ENCODE peak calls at places on chromosomes 4 and X, in seven cellular contexts. G is suprapubic skin, I is transverse colon, O is SK-N-SH, U is esophagus muscularis mucosa, H is HepG2, L is K562. W is an unnamed sample.

GRCh38 chr4:6270691-6271121 is 1.1 kb downstream of the WFS1 start:
- DNase-seq in G (no peak), I (no peak), O (no peak), U (no peak), H (no peak), L (no peak), W (no peak)

GRCh38 chrX:68937581-68937980 is 108.8 kb downstream of the EFNB1 start:
- DNase-seq in G (no peak), I (no peak), O (no peak), U (no peak), H (no peak), L (no peak), W (no peak)

GRCh38 chr4:114649908-114650307 is 51.3 kb downstream of the UGT8 start:
- DNase-seq in G (no peak), I (no peak), O (no peak), U (no peak), H (no peak), L (no peak), W (no peak)

GRCh38 chr4:77695769-77696168 is 90.1 kb downstream of the CXCL13 start:
- DNase-seq in G (no peak), I (no peak), O (no peak), U (no peak), H (peak), L (no peak), W (no peak)

GRCh38 chr4:46389301-46389761 is 597 bp downstream of the GABRA2 start:
- DNase-seq in G (no peak), I (peak), O (peak), U (no peak), H (peak), L (no peak), W (no peak)

GRCh38 chr4:150108693-150109092 is 30.4 kb downstream of the DCLK2 start:
- DNase-seq in G (no peak), I (no peak), O (peak), U (no peak), H (no peak), L (no peak), W (no peak)

GRCh38 chr4:106494066-106494465 is 125.5 kb upstream of the GIMD1 start:
- DNase-seq in G (no peak), I (no peak), O (no peak), U (no peak), H (no peak), L (no peak), W (no peak)

GRCh38 chr4:38856524-38857337 is at the start of gene TLR6:
- DNase-seq in G (no peak), I (peak), O (peak), U (no peak), H (peak), L (peak), W (peak)

GRCh38 chrX:47273011-47273730 is 40.4 kb downstream of the USP11 start:
- DNase-seq in G (no peak), I (no peak), O (no peak), U (no peak), H (no peak), L (no peak), W (no peak)

GRCh38 chr4:66351761-66352160 is 681.5 kb upstream of the EPHA5 start:
- DNase-seq in G (no peak), I (no peak), O (no peak), U (no peak), H (no peak), L (no peak), W (no peak)

GRCh38 chrX:115952417-115953092 is 218.0 kb upstream of the AGTR2 start:
- DNase-seq in G (no peak), I (no peak), O (peak), U (no peak), H (peak), L (no peak), W (no peak)

DNA sequence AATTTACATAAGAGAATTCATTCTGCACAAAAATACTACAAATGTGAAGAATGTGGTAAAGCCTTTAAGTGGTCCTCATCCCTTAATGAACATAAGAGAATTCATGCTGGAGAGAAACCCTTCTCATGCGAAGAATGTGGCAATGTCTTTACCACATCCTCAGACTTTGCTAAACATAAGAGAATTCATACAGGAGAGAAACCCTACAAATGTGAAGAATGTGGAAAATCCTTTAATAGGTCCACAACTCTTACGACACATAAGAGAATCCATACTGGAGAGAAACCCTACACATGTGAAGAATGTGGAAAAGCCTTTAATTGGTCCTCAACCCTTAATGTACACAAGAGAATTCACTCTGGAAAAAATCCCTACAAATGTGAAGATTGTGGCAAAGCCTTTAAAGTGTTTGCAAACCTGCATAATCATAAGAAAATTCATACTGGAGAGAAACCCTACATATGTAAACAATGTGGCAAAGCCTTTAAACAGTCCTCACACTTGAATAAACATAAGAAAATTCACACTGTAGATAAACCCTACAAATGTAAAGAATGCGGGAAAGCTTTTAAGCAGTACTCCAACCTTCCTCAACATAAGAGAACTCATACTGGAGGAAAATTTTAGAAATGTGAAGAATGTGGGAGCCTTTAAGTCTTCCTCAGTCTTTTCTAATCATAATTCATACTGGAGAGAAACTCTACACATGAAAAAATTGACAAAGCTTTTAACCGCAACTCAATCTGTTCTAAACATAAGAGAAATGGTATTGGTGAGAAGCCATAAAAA is 37.4 kb downstream of the ZNF718 start:
- DNase-seq in G (no peak), I (no peak), O (no peak), U (no peak), H (no peak), L (no peak), W (no peak)
- TF ChIP-seq POLR2AphosphoS5 in G (no peak), I (no peak), O (no peak), U (no peak), H (no peak), L (no peak), W (no peak)

DNA sequence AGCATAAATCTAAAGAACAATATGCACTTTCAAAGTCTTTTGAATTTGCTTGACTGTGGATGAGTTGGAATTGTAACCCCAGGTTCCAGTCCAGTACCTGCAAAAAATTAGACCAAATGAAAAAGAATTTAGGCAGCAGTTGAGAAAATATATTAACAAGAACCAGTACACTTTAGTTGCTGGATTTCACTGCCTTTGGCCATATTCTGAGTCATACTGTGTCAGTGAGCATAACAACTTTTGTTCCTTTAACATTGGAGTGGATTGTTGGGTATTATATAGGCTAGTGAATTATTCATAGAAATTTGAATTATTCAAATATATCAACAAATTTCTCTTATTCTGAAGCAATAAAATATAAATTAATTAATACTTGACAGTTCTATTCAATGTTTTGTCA is 101.5 kb upstream of the SMAD1 start:
- DNase-seq in G (no peak), I (no peak), O (no peak), U (no peak), H (no peak), L (no peak), W (no peak)
- TF ChIP-seq EP300 in G (no peak), I (no peak), O (no peak), U (no peak), H (no peak), L (no peak), W (no peak)

GRCh38 chr4:70772929-70773555 is 51.3 kb downstream of the RUFY3 start:
- DNase-seq in G (no peak), I (no peak), O (no peak), U (no peak), H (no peak), L (no peak), W (no peak)

DNA sequence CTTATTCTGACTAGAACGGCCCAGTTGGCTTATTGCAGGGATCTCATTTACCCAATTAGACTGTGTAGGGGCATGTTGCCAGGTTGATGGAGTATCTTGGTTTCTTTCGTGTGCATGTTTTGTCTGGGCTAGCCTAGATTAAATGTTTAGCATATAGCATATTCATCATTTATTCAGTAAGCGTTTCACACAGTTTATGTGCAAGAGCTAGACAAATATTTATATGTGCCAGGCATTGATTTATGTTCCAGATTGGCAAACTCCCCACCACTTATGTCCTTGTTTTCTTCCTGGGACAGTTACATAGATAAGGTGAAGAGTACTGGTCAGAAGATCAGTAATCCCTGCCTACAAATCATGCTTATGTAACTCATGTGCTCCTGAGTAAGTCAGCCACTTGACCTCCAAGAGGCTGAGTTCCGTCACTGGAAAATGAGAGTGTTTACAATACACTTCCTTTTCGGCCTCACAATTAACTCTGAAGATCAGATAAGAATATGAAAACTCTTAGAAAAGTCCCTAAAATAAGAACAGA is 57.2 kb downstream of the RUFY3 start:
- DNase-seq in G (no peak), I (no peak), O (no peak), U (no peak), H (no peak), L (no peak), W (no peak)
- TF ChIP-seq POLR2AphosphoS5 in G (no peak), I (no peak), O (no peak), U (no peak), H (no peak), L (no peak), W (peak)

DNA sequence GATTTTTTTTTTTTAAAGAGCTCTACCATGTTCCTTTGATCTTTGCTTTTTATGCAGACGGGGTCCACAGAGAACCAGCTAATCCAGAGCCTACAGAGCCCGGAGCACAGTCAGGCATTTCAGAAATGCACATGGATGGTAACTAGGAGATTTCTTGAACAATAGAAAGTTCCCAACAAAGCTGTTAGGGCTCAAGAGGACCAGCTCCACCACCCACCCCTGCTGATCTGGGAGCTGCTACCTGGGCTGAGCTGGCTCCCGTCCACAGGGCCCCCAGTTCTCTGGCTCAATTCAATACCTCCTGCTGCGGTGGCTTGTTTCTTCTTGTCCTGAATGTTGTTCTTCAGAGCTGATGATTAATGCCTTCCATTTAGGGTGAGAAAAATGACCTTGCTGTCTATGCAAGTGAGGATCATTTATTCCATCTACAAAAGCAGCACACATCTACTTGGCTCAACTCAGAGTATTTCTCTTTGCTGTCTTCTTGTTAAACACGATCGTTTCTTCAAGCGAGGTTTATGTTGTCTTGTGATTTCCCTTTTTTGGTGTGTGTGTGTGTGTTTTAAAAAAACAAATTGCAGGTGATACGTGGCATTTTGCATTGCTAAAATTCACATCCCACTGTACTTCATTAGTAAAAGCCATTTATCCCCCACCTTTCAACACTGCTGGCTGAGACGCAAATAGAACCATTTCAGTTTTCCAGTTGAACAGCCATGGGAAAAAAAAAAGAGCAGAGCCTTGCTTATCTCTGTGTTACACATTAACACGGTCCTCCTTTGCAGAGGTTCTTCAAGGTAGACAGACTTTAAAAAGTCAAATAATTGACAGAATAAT is 31.3 kb downstream of the IGFBP7 start:
- DNase-seq in G (no peak), I (no peak), O (no peak), U (no peak), H (peak), L (no peak), W (no peak)
- TF ChIP-seq EP300 in G (no peak), I (no peak), O (no peak), U (no peak), H (no peak), L (no peak), W (no peak)

GRCh38 chr4:1074077-1074476 is 39.3 kb downstream of the RNF212 start:
- DNase-seq in G (no peak), I (no peak), O (no peak), U (no peak), H (no peak), L (no peak), W (no peak)
- TF ChIP-seq POLR2AphosphoS5 in G (no peak), I (no peak), O (no peak), U (no peak), H (no peak), L (no peak), W (no peak)

DNA sequence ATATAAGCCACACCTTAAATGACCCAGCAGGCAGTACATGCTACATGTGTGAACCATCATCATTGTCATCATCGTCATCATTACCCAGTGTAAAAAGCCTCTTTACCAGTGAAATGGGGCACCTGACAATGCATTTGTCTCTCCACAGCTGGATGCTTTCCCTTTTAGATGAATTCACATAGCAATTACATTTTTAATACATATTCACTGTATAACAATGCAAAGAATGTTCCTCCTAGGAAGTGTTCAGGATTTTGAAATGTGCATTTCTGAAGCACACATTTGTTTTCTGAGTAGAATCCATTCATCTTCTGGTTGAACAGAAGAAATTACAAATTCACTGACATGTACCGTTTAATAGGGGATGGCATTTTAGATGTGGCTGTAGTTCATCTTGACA is 111.1 kb downstream of the SH3RF1 start:
- DNase-seq in G (no peak), I (no peak), O (no peak), U (no peak), H (no peak), L (no peak), W (no peak)
- TF ChIP-seq EP300 in G (no peak), I (no peak), O (peak), U (no peak), H (no peak), L (no peak), W (no peak)

GRCh38 chr4:1250527-1250812 is 1.5 kb upstream of the CTBP1 start:
- DNase-seq in G (peak), I (no peak), O (peak), U (no peak), H (no peak), L (no peak), W (no peak)

GRCh38 chr4:1248262-1249147 is at the start of gene CTBP1:
- DNase-seq in G (peak), I (peak), O (peak), U (no peak), H (peak), L (peak), W (peak)

GRCh38 chr4:1249731-1250526 is 999 bp upstream of the CTBP1 start:
- DNase-seq in G (peak), I (peak), O (peak), U (no peak), H (peak), L (peak), W (no peak)

GRCh38 chr4:1247811-1248261 is 1.1 kb downstream of the CTBP1 start:
- DNase-seq in G (peak), I (no peak), O (no peak), U (no peak), H (no peak), L (no peak), W (no peak)

DNA sequence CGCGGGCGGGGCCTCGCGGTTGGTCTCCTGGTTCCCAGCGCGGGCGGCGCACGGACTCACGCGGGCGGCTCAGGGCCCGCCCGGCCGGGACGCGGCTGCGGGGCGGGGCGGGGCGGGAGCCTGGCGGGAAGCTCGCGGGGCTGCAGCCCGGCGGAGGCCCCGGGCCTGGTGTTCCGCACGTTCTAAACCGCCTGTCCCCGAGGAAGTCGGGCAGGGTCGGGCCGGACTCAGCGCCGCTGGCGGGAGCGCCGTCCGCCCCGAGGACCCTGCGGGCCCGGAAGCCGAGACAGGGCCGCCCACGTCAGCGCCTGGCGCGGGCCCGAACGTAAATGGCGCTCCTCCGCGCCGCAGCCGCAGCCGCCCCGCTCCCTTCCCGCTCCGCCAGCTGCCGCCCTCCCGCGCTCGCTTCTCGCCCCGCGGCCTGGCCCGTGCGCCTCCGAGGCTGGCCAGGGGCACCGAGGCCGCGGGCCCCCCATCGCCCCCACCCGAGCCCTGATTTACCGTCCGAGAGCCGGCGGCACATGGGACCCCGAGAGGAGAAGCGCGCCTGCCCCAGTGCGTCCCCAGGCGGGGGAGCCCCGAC is 309 bp upstream of the CTBP1 start:
- DNase-seq in G (peak), I (peak), O (peak), U (peak), H (peak), L (peak), W (peak)
- TF ChIP-seq POLR2AphosphoS5 in G (no peak), I (no peak), O (peak), U (no peak), H (no peak), L (peak), W (no peak)

DNA sequence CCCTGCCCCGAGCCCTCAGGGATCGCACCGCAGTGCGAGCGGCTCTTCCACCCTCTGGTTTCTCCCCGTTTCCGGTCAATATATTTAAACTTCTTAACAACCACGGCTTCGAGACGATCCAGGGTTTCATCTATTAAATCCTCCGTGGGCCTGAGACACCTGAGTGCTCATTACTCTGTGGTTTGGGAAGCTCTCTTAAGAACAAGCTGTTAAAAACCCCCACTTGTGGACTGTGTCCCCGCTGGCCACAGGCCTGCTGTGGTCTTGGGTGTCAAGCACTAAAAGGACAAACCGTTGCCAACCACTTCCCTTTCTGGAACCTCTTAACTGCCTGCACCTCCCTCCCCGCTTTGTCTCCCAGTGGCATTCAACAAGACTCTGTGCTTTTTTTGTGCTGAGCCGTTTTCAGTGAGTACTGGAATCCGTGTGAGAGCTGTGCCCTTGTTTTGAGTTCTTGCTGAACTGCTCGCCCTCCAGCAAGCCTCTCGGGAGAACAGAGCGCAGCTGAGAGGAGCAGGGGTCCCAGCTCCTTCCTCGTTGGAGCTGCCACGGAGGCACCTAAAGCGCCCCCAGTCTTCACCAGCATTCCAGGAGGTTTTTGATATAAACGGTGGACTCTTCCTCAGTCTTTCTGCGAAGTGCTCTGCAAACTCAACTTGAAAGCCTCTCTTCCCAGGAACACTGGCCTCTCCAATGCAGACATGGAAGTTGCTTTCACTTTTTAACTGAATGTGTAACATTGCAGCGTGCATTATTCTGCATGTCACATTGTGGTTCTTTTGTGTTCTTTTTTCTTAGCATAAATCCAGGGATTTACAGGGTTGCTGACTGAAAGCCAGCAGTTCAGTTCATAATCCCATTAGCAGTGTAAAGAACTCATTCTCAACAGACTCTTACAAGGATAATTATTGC is 706 bp upstream of the IGFBP7 start:
- DNase-seq in G (no peak), I (peak), O (peak), U (peak), H (no peak), L (no peak), W (peak)
- TF ChIP-seq EP300 in G (no peak), I (no peak), O (no peak), U (no peak), H (no peak), L (no peak), W (no peak)